ENCODE peak calls at places on chromosomes 13 and 19, in seven cellular contexts. E, C, O, A, L, I and P are unnamed samples.

GRCh38 chr13:20848944-20849343 is 53.6 kb downstream of the XPO4 start:
- DNase-seq in E (no peak), C (no peak), O (no peak), A (no peak), L (no peak), I (no peak), P (no peak)

GRCh38 chr13:99871249-99871898 is 100.2 kb downstream of the ZIC5 start:
- DNase-seq in E (no peak), C (no peak), O (no peak), A (no peak), L (no peak), I (no peak), P (no peak)

GRCh38 chr13:37889102-37889501 is 19.5 kb upstream of the TRPC4 start:
- DNase-seq in E (no peak), C (no peak), O (peak), A (no peak), L (no peak), I (peak), P (peak)

GRCh38 chr19:35037716-35038622 is 3.6 kb upstream of the HPN start:
- DNase-seq in E (no peak), C (no peak), O (no peak), A (no peak), L (no peak), I (peak), P (no peak)

GRCh38 chr19:14050512-14050911 is 11.4 kb downstream of the PALM3 start:
- DNase-seq in E (no peak), C (no peak), O (no peak), A (no peak), L (no peak), I (no peak), P (no peak)

GRCh38 chr19:53294786-53295441 is 27.4 kb upstream of the VN1R4 start:
- DNase-seq in E (no peak), C (no peak), O (peak), A (no peak), L (no peak), I (no peak), P (no peak)

GRCh38 chr19:44260695-44261446 is 1.2 kb downstream of the ZNF233 start:
- DNase-seq in E (no peak), C (no peak), O (no peak), A (no peak), L (no peak), I (no peak), P (no peak)

GRCh38 chr13:99605417-99606321 is 104.4 kb downstream of the TM9SF2 start:
- DNase-seq in E (peak), C (peak), O (no peak), A (peak), L (peak), I (no peak), P (no peak)

GRCh38 chr19:10209305-10209704 is 14.6 kb upstream of the DNMT1 start:
- DNase-seq in E (no peak), C (no peak), O (no peak), A (no peak), L (no peak), I (peak), P (no peak)

GRCh38 chr13:93534181-93534700 is 307.6 kb downstream of the GPC6 start:
- DNase-seq in E (no peak), C (no peak), O (no peak), A (no peak), L (no peak), I (peak), P (no peak)

GRCh38 chr13:81929988-81930387 is 1589.1 kb upstream of the SPRY2 start:
- DNase-seq in E (no peak), C (no peak), O (peak), A (no peak), L (peak), I (peak), P (peak)

GRCh38 chr19:42051166-42052115 is 18.6 kb downstream of the GRIK5 start:
- DNase-seq in E (no peak), C (no peak), O (peak), A (no peak), L (no peak), I (no peak), P (no peak)

GRCh38 chr19:28296506-28296905 is 916.4 kb downstream of the UQCRFS1 start:
- DNase-seq in E (no peak), C (no peak), O (peak), A (no peak), L (no peak), I (peak), P (peak)

GRCh38 chr19:10226021-10226375 is 5.1 kb downstream of the S1PR2 start:
- DNase-seq in E (no peak), C (no peak), O (no peak), A (no peak), L (no peak), I (no peak), P (no peak)

GRCh38 chr13:44921931-44922758 is 67.1 kb downstream of the NUFIP1 start:
- DNase-seq in E (peak), C (no peak), O (peak), A (peak), L (no peak), I (peak), P (peak)

GRCh38 chr19:4018775-4019504 is 11.4 kb downstream of the PIAS4 start:
- DNase-seq in E (no peak), C (no peak), O (no peak), A (no peak), L (no peak), I (no peak), P (no peak)

GRCh38 chr13:66689037-66689619 is 541.0 kb downstream of the PCDH9 start:
- DNase-seq in E (no peak), C (no peak), O (no peak), A (no peak), L (peak), I (peak), P (peak)

GRCh38 chr19:18286973-18287635 is 5.7 kb upstream of the JUND start:
- DNase-seq in E (no peak), C (no peak), O (no peak), A (no peak), L (no peak), I (no peak), P (no peak)

GRCh38 chr19:41309225-41310030 is 544 bp upstream of the CCDC97 start:
- DNase-seq in E (no peak), C (no peak), O (no peak), A (no peak), L (no peak), I (no peak), P (no peak)

GRCh38 chr19:17370026-17370587 is 7.0 kb downstream of the PLVAP start:
- DNase-seq in E (no peak), C (no peak), O (no peak), A (no peak), L (no peak), I (peak), P (peak)

GRCh38 chr19:35908010-35908441 is at the start of gene TYROBP:
- DNase-seq in E (no peak), C (no peak), O (no peak), A (no peak), L (no peak), I (no peak), P (no peak)

GRCh38 chr19:5827891-5828660 is 11.4 kb downstream of the FUT6 start:
- DNase-seq in E (peak), C (peak), O (peak), A (peak), L (peak), I (peak), P (peak)

GRCh38 chr19:46821512-46822359 is 28.9 kb downstream of the AP2S1 start:
- DNase-seq in E (no peak), C (no peak), O (no peak), A (no peak), L (peak), I (no peak), P (no peak)

GRCh38 chr13:30710442-30710841 is 24.9 kb upstream of the ALOX5AP start:
- DNase-seq in E (no peak), C (no peak), O (no peak), A (no peak), L (no peak), I (no peak), P (no peak)

GRCh38 chr19:44620667-44621066 is 7.3 kb downstream of the IGSF23 start:
- DNase-seq in E (no peak), C (no peak), O (no peak), A (no peak), L (no peak), I (no peak), P (no peak)

GRCh38 chr19:41144403-41144802 is 30.2 kb downstream of the CYP2F1 start:
- DNase-seq in E (peak), C (peak), O (peak), A (peak), L (peak), I (peak), P (peak)

GRCh38 chr13:64127856-64128255 is 2712.2 kb upstream of the PCDH20 start:
- DNase-seq in E (no peak), C (no peak), O (no peak), A (no peak), L (no peak), I (peak), P (no peak)